ENCODE peak calls at places on chromosomes 3 and 15, in eight cellular contexts. W, U, S, R, B, C, V and Q are unnamed samples.

GRCh38 chr3:8713901-8714759 is 19.5 kb upstream of the CAV3 start:
- DNase-seq in U (no peak), V (no peak), W (no peak), B (peak), C (no peak), R (no peak), S (no peak), Q (no peak)

GRCh38 chr3:30641612-30642251 is 35.3 kb downstream of the TGFBR2 start:
- DNase-seq in R (no peak), V (no peak), W (no peak), B (no peak), U (no peak), C (no peak), S (no peak), Q (no peak)

GRCh38 chr15:88834211-88834812 is 31.1 kb downstream of the ACAN start:
- DNase-seq in C (peak), B (peak), V (peak), S (peak), W (peak), R (no peak), U (peak), Q (peak)

GRCh38 chr15:68557469-68558317 is 21.1 kb upstream of the CORO2B start:
- DNase-seq in W (no peak), B (no peak), V (no peak), S (no peak), R (no peak), U (no peak), C (no peak), Q (no peak)

GRCh38 chr3:38164136-38164965 is 986 bp upstream of the OXSR1 start:
- DNase-seq in U (no peak), V (no peak), W (no peak), S (peak), B (no peak), R (no peak), C (peak), Q (no peak)

GRCh38 chr3:37751967-37752660 is 109.6 kb upstream of the CTDSPL start:
- DNase-seq in C (no peak), U (no peak), B (no peak), S (no peak), R (no peak), V (no peak), W (no peak), Q (no peak)

GRCh38 chr15:67178569-67179210 is 75.8 kb downstream of the AAGAB start:
- DNase-seq in C (peak), W (no peak), V (peak), R (peak), U (no peak), S (no peak), B (peak), Q (no peak)

GRCh38 chr15:68411276-68411675 is 20.7 kb downstream of the ITGA11 start:
- DNase-seq in S (no peak), W (no peak), R (no peak), U (peak), C (peak), V (peak), B (no peak), Q (no peak)

GRCh38 chr15:74769463-74770025 is 12.3 kb upstream of the CSK start:
- DNase-seq in W (no peak), R (no peak), S (no peak), V (no peak), B (no peak), U (no peak), C (no peak), Q (no peak)

GRCh38 chr3:45554001-45554691 is 40.4 kb upstream of the LIMD1 start:
- DNase-seq in C (peak), B (no peak), R (no peak), V (peak), U (peak), S (no peak), W (peak), Q (no peak)

GRCh38 chr3:46714728-46715506 is 2.8 kb downstream of the PRSS50 start:
- DNase-seq in V (no peak), S (no peak), W (no peak), B (no peak), C (no peak), U (no peak), R (no peak), Q (no peak)

GRCh38 chr15:97319316-97319715 is 641.2 kb upstream of the ARRDC4 start:
- DNase-seq in U (no peak), B (no peak), S (no peak), V (no peak), C (no peak), R (no peak), W (no peak), Q (no peak)

GRCh38 chr15:74578496-74578994 is 37.1 kb upstream of the CLK3 start:
- DNase-seq in B (no peak), C (no peak), U (no peak), V (no peak), W (no peak), R (no peak), S (no peak), Q (no peak)

GRCh38 chr15:77484994-77485393 is 64.3 kb downstream of the HMG20A start:
- DNase-seq in S (no peak), C (no peak), R (no peak), B (no peak), U (no peak), W (no peak), V (no peak), Q (no peak)

GRCh38 chr15:78795043-78795442 is 16.2 kb downstream of the ADAMTS7 start:
- DNase-seq in V (no peak), C (no peak), R (no peak), B (no peak), W (no peak), S (no peak), U (no peak), Q (no peak)

GRCh38 chr3:135811597-135811996 is 153.9 kb upstream of the PPP2R3A start:
- DNase-seq in U (no peak), S (no peak), C (no peak), V (no peak), W (no peak), R (no peak), B (no peak), Q (no peak)

GRCh38 chr15:38225381-38225780 is 27.3 kb upstream of the SPRED1 start:
- DNase-seq in U (no peak), R (no peak), W (no peak), V (no peak), B (no peak), S (no peak), C (no peak), Q (no peak)

GRCh38 chr3:157412323-157412845 is 24.3 kb upstream of the PTX3 start:
- DNase-seq in C (no peak), U (no peak), V (no peak), B (no peak), S (no peak), R (no peak), W (no peak), Q (no peak)

GRCh38 chr3:73805435-73805834 is 180.7 kb upstream of the PDZRN3 start:
- DNase-seq in U (no peak), B (no peak), V (peak), C (peak), W (no peak), R (no peak), S (no peak), Q (no peak)

GRCh38 chr3:30162579-30162978 is 443.8 kb upstream of the TGFBR2 start:
- DNase-seq in W (no peak), C (no peak), R (no peak), V (no peak), U (no peak), S (no peak), B (no peak), Q (no peak)

GRCh38 chr3:101038880-101039279 is 45.7 kb upstream of the ABI3BP start:
- DNase-seq in B (no peak), S (no peak), W (no peak), R (peak), C (no peak), U (no peak), V (no peak), Q (no peak)

GRCh38 chr3:128358156-128358895 is 108.4 kb downstream of the DNAJB8 start:
- DNase-seq in S (no peak), R (peak), B (no peak), V (no peak), C (no peak), U (no peak), W (no peak), Q (no peak)

GRCh38 chr3:192063570-192063969 is 602.6 kb downstream of the PYDC2 start:
- DNase-seq in W (no peak), R (no peak), B (no peak), C (no peak), S (no peak), U (no peak), V (no peak), Q (no peak)

GRCh38 chr3:24726423-24726822 is 231.8 kb upstream of the THRB start:
- DNase-seq in R (no peak), W (no peak), S (no peak), U (no peak), C (no peak), V (no peak), B (no peak), Q (no peak)

GRCh38 chr3:112470791-112471190 is 28.5 kb downstream of the BTLA start:
- DNase-seq in C (no peak), R (no peak), W (no peak), U (no peak), B (no peak), V (no peak), S (no peak), Q (no peak)

GRCh38 chr3:197752107-197752506 is 2.4 kb downstream of the FYTTD1 start:
- DNase-seq in C (no peak), S (no peak), W (no peak), R (no peak), V (no peak), U (no peak), B (no peak), Q (no peak)

GRCh38 chr15:70802629-70803028 is 39.3 kb upstream of the UACA start:
- DNase-seq in W (no peak), S (no peak), V (no peak), C (no peak), R (no peak), U (no peak), B (peak), Q (no peak)

GRCh38 chr3:156691920-156692319 is 17.5 kb downstream of the TIPARP start:
- DNase-seq in R (no peak), B (peak), V (no peak), S (no peak), W (no peak), U (no peak), C (no peak), Q (no peak)

GRCh38 chr3:46717447-46718231 is at the start of gene PRSS50:
- DNase-seq in B (no peak), S (no peak), V (no peak), C (no peak), W (peak), R (no peak), U (no peak), Q (no peak)

DNA sequence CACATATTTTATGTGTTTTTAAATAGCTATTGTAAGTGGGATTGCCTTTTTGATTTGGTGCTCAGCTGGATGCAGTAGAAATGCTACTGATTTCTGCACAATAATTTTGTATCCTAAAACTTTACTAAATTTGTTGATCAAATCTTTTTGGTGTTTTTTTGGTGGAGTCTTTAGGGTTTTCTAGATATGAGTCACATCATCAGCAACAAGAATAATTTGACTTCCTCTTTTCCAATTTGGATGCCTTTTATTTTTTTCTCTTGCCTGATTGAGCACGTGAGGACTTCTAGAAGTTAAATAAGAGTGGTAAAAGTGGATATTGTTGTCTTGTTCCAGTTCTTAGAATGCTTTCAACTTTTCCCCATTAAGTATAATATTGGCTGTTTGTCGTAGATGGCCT is 51.3 kb downstream of the TLNRD1 start:
- DNase-seq in C (no peak), V (no peak), W (no peak), B (no peak), S (no peak), U (no peak), R (no peak), Q (no peak)
- H3K27ac ChIP-seq in C (no peak), V (no peak), W (no peak), B (no peak), S (no peak), U (no peak), R (no peak), Q (no peak)

GRCh38 chr3:44476181-44476599 is 1.3 kb downstream of the ZNF445 start:
- DNase-seq in V (no peak), S (no peak), C (no peak), R (no peak), B (no peak), U (no peak), W (no peak), Q (no peak)
- H3K27ac ChIP-seq in V (no peak), S (no peak), C (no peak), R (no peak), B (peak), U (no peak), W (no peak), Q (no peak)

DNA sequence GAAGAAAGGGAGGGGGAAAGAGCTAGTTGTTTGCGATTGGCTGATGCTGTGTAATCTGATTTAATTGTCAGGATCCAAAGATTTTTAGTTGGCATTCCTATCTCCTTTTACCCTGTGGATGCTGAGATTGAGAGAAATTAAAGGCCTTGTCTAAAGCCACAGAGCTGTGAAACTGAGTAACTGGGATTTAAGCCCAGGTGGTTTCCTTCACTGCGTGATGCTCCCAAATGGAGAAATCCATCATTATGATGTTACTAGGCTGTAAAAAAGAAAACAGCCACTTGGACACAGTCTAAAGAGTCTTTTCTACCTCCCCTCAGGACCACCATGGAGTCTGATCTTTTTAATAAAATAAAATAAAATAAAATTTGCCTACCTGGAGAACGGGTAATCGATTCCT is 883.0 kb upstream of the NR2F2 start:
- DNase-seq in W (no peak), S (no peak), V (no peak), C (peak), R (no peak), B (no peak), U (no peak), Q (no peak)
- H3K27ac ChIP-seq in W (no peak), S (no peak), V (no peak), C (peak), R (no peak), B (no peak), U (no peak), Q (no peak)

DNA sequence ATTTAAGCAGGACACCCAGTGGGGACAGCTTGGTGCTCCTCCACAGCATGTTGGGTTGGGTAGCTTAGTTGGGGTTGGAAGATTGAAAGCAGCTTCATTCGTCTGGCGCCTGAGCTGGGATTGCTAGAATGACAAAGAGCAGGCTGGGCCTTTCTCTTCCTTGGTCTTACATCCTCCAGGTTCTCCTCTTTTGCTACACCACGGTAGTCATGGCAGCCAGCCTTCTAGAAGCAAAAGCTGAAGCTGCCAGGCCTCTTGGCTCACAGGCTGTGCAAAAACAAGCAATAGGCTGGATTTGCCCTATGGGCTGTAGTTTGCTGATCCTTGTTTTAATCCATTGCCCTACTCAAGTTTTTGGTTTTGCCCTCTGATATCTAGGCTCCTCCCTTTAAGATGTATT is 3.2 kb upstream of the ANXA2 start:
- DNase-seq in U (no peak), R (no peak), B (no peak), S (no peak), V (no peak), W (no peak), C (no peak), Q (no peak)
- H3K27ac ChIP-seq in U (no peak), R (peak), B (peak), S (no peak), V (peak), W (peak), C (no peak), Q (no peak)

GRCh38 chr15:84736375-84736774 is 12.0 kb upstream of the ZNF592 start:
- DNase-seq in R (no peak), V (no peak), U (no peak), B (no peak), W (no peak), S (no peak), C (no peak), Q (no peak)
- H3K27ac ChIP-seq in R (peak), V (no peak), U (no peak), B (peak), W (peak), S (no peak), C (no peak), Q (no peak)

DNA sequence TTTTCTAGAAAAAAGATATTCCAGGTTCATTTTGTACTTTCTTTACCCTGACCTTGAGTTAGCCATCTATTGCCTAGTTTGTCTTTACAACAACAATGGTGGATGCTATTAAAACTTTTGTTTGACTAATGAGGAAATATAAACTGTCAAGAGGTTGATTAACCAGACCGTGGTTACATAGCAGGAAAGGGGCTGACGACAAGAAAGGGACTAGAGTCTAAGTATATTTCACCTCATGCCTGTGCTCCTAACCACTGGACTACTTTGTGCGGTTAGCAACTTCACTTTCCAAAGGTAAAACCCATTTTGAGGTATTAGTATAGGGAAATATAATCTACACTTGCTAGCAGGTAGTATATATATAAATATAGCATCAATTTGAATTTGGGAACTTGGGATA is 327.1 kb downstream of the SATB1 start:
- DNase-seq in C (no peak), W (no peak), U (no peak), R (no peak), B (no peak), S (no peak), V (no peak), Q (no peak)
- H3K27ac ChIP-seq in C (no peak), W (no peak), U (no peak), R (peak), B (peak), S (no peak), V (no peak), Q (no peak)

GRCh38 chr3:4306860-4307259 is 3.7 kb downstream of the SETMAR start:
- DNase-seq in U (no peak), W (no peak), C (no peak), B (no peak), S (no peak), R (no peak), V (no peak), Q (no peak)
- H3K27ac ChIP-seq in U (no peak), W (peak), C (peak), B (no peak), S (no peak), R (no peak), V (peak), Q (peak)

GRCh38 chr15:55960946-55961345 is 32.5 kb downstream of the NEDD4 start:
- DNase-seq in C (no peak), W (no peak), U (no peak), V (no peak), B (no peak), S (no peak), R (no peak), Q (no peak)
- H3K27ac ChIP-seq in C (no peak), W (no peak), U (no peak), V (no peak), B (no peak), S (no peak), R (no peak), Q (no peak)

DNA sequence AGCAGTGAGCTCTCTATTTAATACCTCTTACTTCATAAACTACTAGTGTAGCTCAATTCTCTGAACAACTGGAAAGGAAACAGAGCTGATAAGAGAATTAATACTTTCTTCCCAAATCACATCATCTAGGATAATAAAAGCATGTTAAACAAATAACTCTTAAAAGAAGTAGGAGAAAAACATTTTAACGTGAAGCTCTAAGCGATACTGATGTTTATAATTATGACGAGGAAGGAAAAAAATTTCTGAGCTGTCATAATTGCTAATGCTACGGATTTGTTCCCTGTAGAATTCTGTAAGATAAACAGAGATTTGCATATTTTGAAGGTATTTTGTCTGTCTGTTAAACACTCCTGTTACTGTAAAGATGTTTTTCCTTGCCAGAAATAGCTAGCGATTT is 358.2 kb downstream of the FOXP1 start:
- DNase-seq in R (no peak), U (no peak), C (no peak), W (no peak), B (no peak), V (no peak), S (no peak), Q (no peak)
- H3K27ac ChIP-seq in R (no peak), U (no peak), C (peak), W (peak), B (no peak), V (peak), S (no peak), Q (no peak)